ENCODE peak calls at places on chromosomes 6 and 20, in six cellular contexts. W, P, A, O, V and N are unnamed samples.

GRCh38 chr6:118680452-118681095 is 29.2 kb upstream of the CEP85L start:
- DNase-seq in W (no peak), P (no peak), A (no peak), O (no peak), V (no peak), N (no peak)

GRCh38 chr6:152232494-152233151 is 404.5 kb downstream of the SYNE1 start:
- DNase-seq in W (no peak), P (no peak), A (no peak), O (no peak), V (no peak), N (no peak)

GRCh38 chr20:32482251-32483220 is 102.6 kb downstream of the NOL4L start:
- DNase-seq in W (no peak), P (no peak), A (peak; percentile 33), O (no peak), V (peak; percentile 48), N (peak; percentile 93)

GRCh38 chr6:111105578-111105977 is 18.3 kb downstream of the SLC16A10 start:
- DNase-seq in W (no peak), P (no peak), A (peak; percentile 16), O (no peak), V (peak; percentile 79), N (no peak)

GRCh38 chr6:54053893-54054391 is 57.3 kb upstream of the MLIP start:
- DNase-seq in W (no peak), P (no peak), A (no peak), O (no peak), V (no peak), N (no peak)

GRCh38 chr20:13817342-13817741 is 32.5 kb downstream of the NDUFAF5 start:
- DNase-seq in W (no peak), P (no peak), A (no peak), O (no peak), V (no peak), N (no peak)

GRCh38 chr20:45993197-45993951 is 15.3 kb upstream of the MMP9 start:
- DNase-seq in W (no peak), P (no peak), A (no peak), O (no peak), V (peak; percentile 41), N (no peak)

GRCh38 chr20:20480689-20481088 is 112.8 kb downstream of the INSM1 start:
- DNase-seq in W (no peak), P (no peak), A (no peak), O (no peak), V (no peak), N (no peak)

GRCh38 chr20:38550274-38550673 is 30.7 kb upstream of the ADIG start:
- DNase-seq in W (no peak), P (no peak), A (no peak), O (no peak), V (no peak), N (peak; percentile 12)

GRCh38 chr6:23994013-23994412 is 132.0 kb upstream of the NRSN1 start:
- DNase-seq in W (no peak), P (no peak), A (no peak), O (no peak), V (no peak), N (no peak)

GRCh38 chr20:43958626-43959025 is 44.0 kb downstream of the TOX2 start:
- DNase-seq in W (no peak), P (no peak), A (no peak), O (no peak), V (no peak), N (no peak)

GRCh38 chr6:157113389-157113788 is 209.9 kb downstream of the TMEM242 start:
- DNase-seq in W (no peak), P (no peak), A (no peak), O (no peak), V (no peak), N (no peak)

GRCh38 chr6:163314791-163315404 is 99.6 kb upstream of the QKI start:
- DNase-seq in W (no peak), P (no peak), A (no peak), O (no peak), V (no peak), N (no peak)

GRCh38 chr6:138454976-138455706 is 44.2 kb downstream of the NHSL1 start:
- DNase-seq in W (no peak), P (no peak), A (peak; percentile 65), O (no peak), V (no peak), N (peak; percentile 25)

DNA sequence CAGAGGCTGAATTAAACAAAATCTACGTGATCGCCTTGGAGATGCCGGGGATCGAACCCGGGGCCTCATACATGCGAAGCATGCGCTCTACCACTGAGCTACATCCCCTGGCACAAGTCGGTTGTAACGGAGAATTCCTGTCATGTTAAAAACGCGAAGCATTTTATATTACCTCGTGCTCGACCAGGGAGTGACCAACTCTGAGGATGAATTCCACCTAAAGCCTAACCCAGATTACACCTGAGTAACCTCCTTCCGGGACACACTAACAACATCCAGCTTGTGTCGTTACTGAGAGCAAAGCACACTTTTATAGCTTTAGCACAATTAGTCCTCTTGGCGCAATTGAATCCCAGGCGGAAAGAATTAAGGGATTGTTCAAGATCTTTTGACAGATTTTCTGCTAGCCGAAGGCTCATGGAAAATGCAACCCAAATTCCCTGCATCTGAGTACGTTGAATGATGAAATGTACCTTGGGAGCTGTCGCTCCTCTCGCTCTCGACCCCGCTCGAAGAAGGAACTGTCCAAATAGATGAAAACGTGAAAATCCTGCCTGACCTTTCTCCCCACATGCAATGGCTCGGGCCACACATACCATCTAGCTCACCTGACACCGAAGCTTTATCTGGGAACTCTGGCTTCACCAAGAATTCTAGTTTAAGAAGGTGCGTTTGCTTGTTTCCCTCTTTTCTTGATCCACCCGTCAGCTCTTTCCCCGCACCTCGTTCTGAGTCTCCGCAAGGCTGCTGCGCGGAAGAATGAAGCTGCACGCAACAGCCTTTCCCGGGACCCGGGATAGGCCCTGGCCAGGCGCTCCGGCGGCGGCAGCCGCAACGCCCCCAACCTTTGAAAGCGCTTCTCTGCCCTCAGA is 148.4 kb downstream of the GPX5 start:
- DNase-seq in W (no peak), P (peak; percentile 35), A (no peak), O (no peak), V (peak; percentile 71), N (peak; percentile 82)
- H3K4me3 ChIP-seq in W (no peak overlapping the region), P (peak overlapping the region; percentile 59), A (no peak overlapping the region), O (peak overlapping the region; percentile 36), V (peak overlapping the region; percentile 78), N (peak overlapping the region; percentile 48)

GRCh38 chr6:144528605-144529425 is 243.7 kb downstream of the UTRN start:
- DNase-seq in W (no peak), P (peak; percentile 75), A (no peak), O (no peak), V (peak; percentile 64), N (no peak)
- H3K36me3 ChIP-seq in W (peaks cover 76% of the 10 kb centered on the region), P (peaks cover 18% of the 10 kb centered on the region), A (peaks cover 34% of the 10 kb centered on the region), O (peaks cover 98% of the 10 kb centered on the region), V (no peaks in the 10 kb centered on the region), N (no peaks in the 10 kb centered on the region)

DNA sequence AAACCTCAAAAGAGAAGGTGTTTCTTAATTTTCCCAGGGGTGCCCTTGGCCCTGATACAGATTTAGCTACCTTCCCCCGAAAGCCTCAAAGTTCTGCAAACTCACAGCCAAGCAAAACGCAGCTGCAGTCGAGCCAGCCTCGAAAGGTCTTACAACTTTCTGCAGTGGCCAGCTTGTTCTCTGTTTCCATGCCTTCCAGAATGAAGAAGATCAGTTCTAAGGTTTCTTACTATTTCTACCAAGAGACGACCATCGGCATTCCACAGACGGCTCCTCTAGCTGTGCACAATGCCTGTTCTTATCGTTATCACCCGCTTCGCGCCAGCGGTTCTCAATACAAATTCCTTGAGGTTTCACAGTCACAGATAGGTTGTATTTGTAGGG is 28.5 kb upstream of the CCR6 start:
- DNase-seq in W (no peak), P (no peak), A (no peak), O (no peak), V (no peak), N (no peak)
- H3K4me3 ChIP-seq in W (no peak overlapping the region), P (no peak overlapping the region), A (peak overlapping the region; percentile 56), O (peak overlapping the region; percentile 42), V (no peak overlapping the region), N (no peak overlapping the region)

DNA sequence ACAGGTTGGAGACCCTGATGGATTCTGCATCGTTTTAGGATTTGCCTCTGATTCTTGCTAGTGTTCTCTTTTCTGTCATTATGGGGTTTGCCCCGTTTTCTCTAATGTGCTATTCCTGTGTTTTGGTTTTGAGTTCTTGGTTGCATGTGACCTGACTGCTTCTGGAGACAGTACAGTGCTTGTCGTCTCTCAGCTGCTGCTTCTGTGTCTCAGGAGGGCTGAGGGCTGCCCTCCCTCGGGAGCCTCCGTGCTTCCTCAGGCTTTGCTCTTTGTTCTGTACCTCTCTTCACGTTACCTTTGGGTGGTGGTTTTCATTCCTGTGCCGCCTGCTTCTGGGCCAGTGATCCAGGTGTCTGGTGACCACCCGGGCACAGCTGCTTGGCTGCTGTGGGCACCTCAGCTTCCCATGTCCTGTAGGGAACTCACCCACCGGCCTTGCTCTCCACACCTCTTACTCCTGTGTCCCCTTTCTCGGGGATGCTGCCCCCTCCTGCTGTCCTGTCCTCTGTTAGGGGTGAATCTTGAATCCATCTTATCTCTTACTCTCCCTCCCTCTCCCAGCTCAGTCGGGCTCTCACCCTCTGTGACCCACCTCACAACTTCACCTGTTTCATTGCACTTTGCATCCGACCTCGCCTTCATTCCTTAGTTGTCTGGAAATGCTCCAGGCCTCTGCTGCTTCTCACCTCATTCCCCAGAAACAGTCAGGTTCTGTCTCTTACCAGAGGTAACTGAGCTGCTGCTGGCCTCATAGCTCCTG is 33.2 kb downstream of the PANK2 start:
- DNase-seq in W (no peak), P (no peak), A (no peak), O (no peak), V (no peak), N (no peak)
- H3K36me3 ChIP-seq in W (peaks cover 58% of the 10 kb centered on the region), P (peaks cover 64% of the 10 kb centered on the region), A (peaks cover 23% of the 10 kb centered on the region), O (peaks cover 66% of the 10 kb centered on the region), V (peaks cover 54% of the 10 kb centered on the region), N (peaks cover 28% of the 10 kb centered on the region)